ENCODE peak calls at places on chromosomes 13 and 19, in four cellular contexts. E is IMR-90, J is mesendoderm, L is H1. D is an unnamed sample.
A peak's percentile ranks its signal among the peaks of the same experiment; 100 is the strongest.

GRCh38 chr19:42487025-42487797 is 41.1 kb downstream of the CEACAM1 start:
- DNase-seq in E (no peak), J (peak; percentile 68), L (no peak), D (no peak)

GRCh38 chr19:46731007-46731501 is 14.1 kb upstream of the PRKD2 start:
- DNase-seq in E (peak; percentile 94), J (peak; percentile 59), L (no peak), D (no peak)

GRCh38 chr19:54160182-54160811 is 776 bp upstream of the LENG1 start:
- DNase-seq in E (peak; percentile 57), J (peak; percentile 53), L (peak; percentile 58), D (no peak)

GRCh38 chr13:34867590-34867989 is 74.5 kb upstream of the NBEA start:
- DNase-seq in E (peak; percentile 8), J (no peak), L (no peak), D (no peak)

GRCh38 chr13:39329182-39329639 is 273.8 kb downstream of the LHFPL6 start:
- DNase-seq in E (no peak), J (no peak), L (no peak), D (peak; percentile 50)

GRCh38 chr13:49026851-49027250 is 51.1 kb downstream of the FNDC3A start:
- DNase-seq in E (peak; percentile 48), J (no peak), L (no peak), D (no peak)

GRCh38 chr19:10654610-10655456 is 687 bp downstream of the ILF3 start:
- DNase-seq in E (no peak), J (peak; percentile 91), L (peak; percentile 89), D (peak; percentile 85)

GRCh38 chr19:5114713-5115112 is 145.8 kb downstream of the KDM4B start:
- DNase-seq in E (no peak), J (no peak), L (no peak), D (no peak)

GRCh38 chr13:20411638-20412342 is 113.9 kb downstream of the CRYL1 start:
- DNase-seq in E (no peak), J (no peak), L (no peak), D (no peak)

GRCh38 chr19:5880604-5881078 is 10.3 kb upstream of the FUT5 start:
- DNase-seq in E (peak; percentile 74), J (peak; percentile 46), L (no peak), D (no peak)

GRCh38 chr13:26601669-26602068 is 44.2 kb downstream of the WASF3 start:
- DNase-seq in E (peak; percentile 59), J (peak; percentile 73), L (no peak), D (no peak)

GRCh38 chr13:75442736-75443234 is 39.2 kb downstream of the TBC1D4 start:
- DNase-seq in E (peak; percentile 13), J (no peak), L (no peak), D (no peak)

GRCh38 chr13:97130201-97130600 is 91.9 kb upstream of the MBNL2 start:
- DNase-seq in E (no peak), J (no peak), L (no peak), D (no peak)

GRCh38 chr19:28494466-28494865 is 718.5 kb downstream of the UQCRFS1 start:
- DNase-seq in E (no peak), J (peak; percentile 48), L (no peak), D (no peak)
- H4K5ac ChIP-seq in E (no peak overlapping the region), J (no peak overlapping the region), L (no peak overlapping the region), D (no peak overlapping the region)

GRCh38 chr13:111317571-111318360 is 2.7 kb upstream of the TEX29 start:
- DNase-seq in E (no peak), J (no peak), L (no peak), D (no peak)
- H3K4me1 ChIP-seq in E (peaks cover 4% of the 10 kb centered on the region), J (no peaks in the 10 kb centered on the region), L (peaks cover under 1% of the 10 kb centered on the region), D (no peaks in the 10 kb centered on the region)

GRCh38 chr19:44529541-44529940 is at the start of gene CEACAM20:
- DNase-seq in E (no peak), J (no peak), L (no peak), D (no peak)
- H4K5ac ChIP-seq in E (no peak within 1 kb of the TSS), J (no peak within 1 kb of the TSS), L (no peak within 1 kb of the TSS), D (no peak within 1 kb of the TSS)

DNA sequence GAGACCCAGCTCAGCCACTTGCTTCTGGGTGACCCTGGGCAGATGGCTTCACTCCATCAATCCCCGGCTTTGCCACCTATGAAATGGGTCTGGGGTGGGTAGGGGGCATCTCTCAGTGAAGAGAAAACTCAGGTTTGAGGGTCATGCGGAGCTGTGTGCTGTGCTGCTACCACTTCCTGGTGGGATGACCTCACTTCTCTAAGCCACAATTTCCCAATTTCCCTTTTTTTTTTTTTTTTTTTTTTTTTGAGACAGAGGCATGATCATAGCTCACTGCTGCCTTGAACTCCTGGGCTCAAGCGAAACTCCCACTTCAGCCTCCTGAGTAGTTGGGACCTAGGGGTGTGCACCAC is 4.6 kb upstream of the PLAUR start:
- DNase-seq in E (peak; percentile 49), J (no peak), L (no peak), D (no peak)
- H3K4me1 ChIP-seq in E (peaks cover 9% of the 10 kb centered on the region), J (peaks cover 5% of the 10 kb centered on the region), L (peaks cover 8% of the 10 kb centered on the region), D (peaks cover 2% of the 10 kb centered on the region)

GRCh38 chr13:47092202-47092601 is 195.3 kb upstream of the HTR2A start:
- DNase-seq in E (no peak), J (no peak), L (no peak), D (no peak)

GRCh38 chr13:47081850-47082249 is 185.0 kb upstream of the HTR2A start:
- DNase-seq in E (no peak), J (peak; percentile 29), L (no peak), D (no peak)

GRCh38 chr13:47085346-47085745 is 188.5 kb upstream of the HTR2A start:
- DNase-seq in E (peak; percentile 44), J (no peak), L (no peak), D (no peak)

DNA sequence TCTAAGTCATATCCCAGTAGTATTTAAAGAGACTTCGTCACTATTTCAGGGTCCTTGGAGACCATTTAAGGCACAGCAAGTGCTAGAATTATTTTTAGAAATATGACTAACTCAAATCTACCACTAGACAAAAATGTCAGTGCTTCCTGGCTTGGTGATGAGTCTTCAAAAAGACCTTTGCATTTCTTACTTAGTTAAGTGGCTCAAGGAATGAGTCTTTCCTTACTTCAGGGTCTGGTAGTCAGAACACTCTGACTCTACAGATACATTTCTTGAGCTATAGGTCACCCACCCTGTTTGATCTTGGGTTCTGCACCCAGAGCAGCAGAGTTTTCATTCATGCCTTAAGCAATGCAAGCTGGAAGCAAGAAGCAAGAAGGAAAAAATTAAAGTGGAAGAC is 191.0 kb upstream of the HTR2A start:
- DNase-seq in E (peak; percentile 81), J (no peak), L (no peak), D (no peak)
- H4K5ac ChIP-seq in E (no peak overlapping the region), J (no peak overlapping the region), L (no peak overlapping the region), D (no peak overlapping the region)

GRCh38 chr19:23002690-23003422 is at the start of gene ZNF728:
- DNase-seq in E (no peak), J (no peak), L (no peak), D (no peak)
- H3K4me1 ChIP-seq in E (no peaks in the 10 kb centered on the region), J (no peaks in the 10 kb centered on the region), L (no peaks in the 10 kb centered on the region), D (no peaks in the 10 kb centered on the region)

DNA sequence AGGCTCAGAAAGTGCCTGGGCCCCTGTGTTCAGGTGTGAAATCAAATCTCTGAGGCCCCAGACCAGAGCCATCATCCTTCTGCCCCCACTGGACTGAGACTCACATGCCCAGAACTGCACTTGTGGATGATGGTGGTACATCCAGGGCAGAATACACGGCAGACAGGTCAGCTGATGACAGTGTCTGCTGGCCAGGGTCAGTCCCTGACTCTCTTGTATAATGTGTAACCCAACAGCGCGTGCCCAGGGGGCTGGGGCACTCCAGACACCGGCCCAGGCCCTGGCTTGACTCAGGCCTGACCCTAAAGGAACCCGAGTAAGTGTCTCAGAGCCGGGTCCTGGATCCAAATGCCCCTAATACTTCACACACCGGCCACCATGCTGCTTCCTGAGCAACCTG is 37.4 kb upstream of the GATAD2A start:
- DNase-seq in E (no peak), J (no peak), L (no peak), D (no peak)
- H4K5ac ChIP-seq in E (no peak overlapping the region), J (no peak overlapping the region), L (no peak overlapping the region), D (no peak overlapping the region)

DNA sequence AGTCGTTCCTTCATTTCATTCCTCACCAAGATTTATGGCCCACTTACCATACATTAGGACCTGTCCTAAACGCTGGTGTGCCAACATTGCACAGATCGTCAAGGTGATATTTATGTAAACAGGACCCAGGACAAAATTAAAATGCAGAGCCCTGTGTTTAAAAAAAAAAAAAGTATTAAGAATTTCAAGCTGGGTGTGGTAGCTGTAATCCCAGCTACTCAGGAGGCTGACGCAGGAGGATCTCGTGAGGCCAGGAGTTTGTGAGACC is 6.5 kb upstream of the ZNF444 start:
- DNase-seq in E (no peak), J (no peak), L (no peak), D (no peak)
- H3K4me1 ChIP-seq in E (peaks cover 11% of the 10 kb centered on the region), J (no peaks in the 10 kb centered on the region), L (peaks cover 8% of the 10 kb centered on the region), D (peaks cover 7% of the 10 kb centered on the region)

GRCh38 chr13:82815791-82816190 is 1066.5 kb downstream of the SLITRK1 start:
- DNase-seq in E (no peak), J (no peak), L (no peak), D (no peak)
- H4K5ac ChIP-seq in E (no peak overlapping the region), J (no peak overlapping the region), L (no peak overlapping the region), D (no peak overlapping the region)